ENCODE peak calls at places on chromosomes 7 and 10, in four cellular contexts. One of them, this sample, is unnamed. For H3K4me1, the result is how much of the 10 kb centered on the place peaks cover.

GRCh38 chr10:122632561-122632960 is 67.1 kb downstream of the C10orf120 start:
- DNase-seq in uterus: no peak
- DNase-seq in transverse colon: no peak
- DNase-seq in ovary: peak
- DNase-seq in this sample: peak

GRCh38 chr7:156764016-156764669 is 123.6 kb downstream of the RNF32 start:
- DNase-seq in uterus: peak
- DNase-seq in transverse colon: peak
- DNase-seq in ovary: peak
- DNase-seq in this sample: no peak

GRCh38 chr7:150845471-150845870 is 6.8 kb upstream of the AOC1 start:
- DNase-seq in uterus: no peak
- DNase-seq in transverse colon: peak
- DNase-seq in ovary: peak
- DNase-seq in this sample: no peak

GRCh38 chr10:23535381-23535780 is 96.5 kb downstream of the OTUD1 start:
- DNase-seq in uterus: no peak
- DNase-seq in transverse colon: no peak
- DNase-seq in ovary: no peak
- DNase-seq in this sample: no peak

GRCh38 chr7:2824678-2825461 is 19.2 kb downstream of the GNA12 start:
- DNase-seq in uterus: no peak
- DNase-seq in transverse colon: no peak
- DNase-seq in ovary: no peak
- DNase-seq in this sample: no peak

GRCh38 chr10:121518321-121518720 is 79.9 kb downstream of the FGFR2 start:
- DNase-seq in uterus: no peak
- DNase-seq in transverse colon: no peak
- DNase-seq in ovary: no peak
- DNase-seq in this sample: no peak

GRCh38 chr7:46725838-46726237 is 804.8 kb upstream of the IGFBP3 start:
- DNase-seq in uterus: no peak
- DNase-seq in transverse colon: no peak
- DNase-seq in ovary: no peak
- DNase-seq in this sample: no peak

GRCh38 chr10:117967149-117967548 is 79.6 kb downstream of the RAB11FIP2 start:
- DNase-seq in uterus: no peak
- DNase-seq in transverse colon: no peak
- DNase-seq in ovary: no peak
- DNase-seq in this sample: no peak

GRCh38 chr10:46079831-46080585 is 33.9 kb upstream of the MSMB start:
- DNase-seq in uterus: no peak
- DNase-seq in transverse colon: no peak
- DNase-seq in ovary: no peak
- DNase-seq in this sample: no peak

GRCh38 chr7:151813997-151814396 is 62.9 kb downstream of the PRKAG2 start:
- DNase-seq in uterus: no peak
- DNase-seq in transverse colon: no peak
- DNase-seq in ovary: no peak
- DNase-seq in this sample: no peak

GRCh38 chr7:139360210-139360947 is 685 bp downstream of the LUC7L2 start:
- DNase-seq in uterus: peak
- DNase-seq in transverse colon: peak
- DNase-seq in ovary: peak
- DNase-seq in this sample: peak

GRCh38 chr7:154387252-154387651 is 335.1 kb downstream of the DPP6 start:
- DNase-seq in uterus: no peak
- DNase-seq in transverse colon: no peak
- DNase-seq in ovary: no peak
- DNase-seq in this sample: no peak

GRCh38 chr7:47453093-47454056 is 128.5 kb downstream of the TNS3 start:
- DNase-seq in uterus: peak
- DNase-seq in transverse colon: peak
- DNase-seq in ovary: no peak
- DNase-seq in this sample: peak

GRCh38 chr10:130255777-130256176 is 119.6 kb downstream of the GLRX3 start:
- DNase-seq in uterus: no peak
- DNase-seq in transverse colon: no peak
- DNase-seq in ovary: no peak
- DNase-seq in this sample: no peak

GRCh38 chr7:56105508-56105907 is 768 bp downstream of the CHCHD2 start:
- DNase-seq in uterus: no peak
- DNase-seq in transverse colon: peak
- DNase-seq in ovary: no peak
- DNase-seq in this sample: no peak

GRCh38 chr10:106557951-106558733 is 606.4 kb downstream of the SORCS1 start:
- DNase-seq in uterus: no peak
- DNase-seq in transverse colon: no peak
- DNase-seq in ovary: no peak
- DNase-seq in this sample: no peak

GRCh38 chr10:15118615-15119014 is 21.5 kb downstream of the RPP38 start:
- DNase-seq in uterus: no peak
- DNase-seq in transverse colon: no peak
- DNase-seq in ovary: no peak
- DNase-seq in this sample: no peak

GRCh38 chr10:43197834-43198681 is 59.8 kb downstream of the CSGALNACT2 start:
- DNase-seq in uterus: peak
- DNase-seq in transverse colon: no peak
- DNase-seq in ovary: peak
- DNase-seq in this sample: peak

GRCh38 chr10:77613476-77614130 is 24.0 kb downstream of the KCNMA1 start:
- DNase-seq in uterus: no peak
- DNase-seq in transverse colon: no peak
- DNase-seq in ovary: no peak
- DNase-seq in this sample: no peak

GRCh38 chr7:209846-210245 is 17.5 kb downstream of the FAM20C start:
- DNase-seq in uterus: no peak
- DNase-seq in transverse colon: no peak
- DNase-seq in ovary: no peak
- DNase-seq in this sample: no peak

GRCh38 chr10:62754963-62755362 is 49.6 kb upstream of the ADO start:
- DNase-seq in uterus: no peak
- DNase-seq in transverse colon: no peak
- DNase-seq in ovary: no peak
- DNase-seq in this sample: no peak
- TF ChIP-seq CTCF in uterus: no peak
- TF ChIP-seq CTCF in transverse colon: no peak
- TF ChIP-seq CTCF in ovary: no peak
- TF ChIP-seq CTCF in this sample: no peak

GRCh38 chr7:11313801-11314200 is 340.1 kb downstream of the PHF14 start:
- DNase-seq in uterus: no peak
- DNase-seq in transverse colon: no peak
- DNase-seq in ovary: no peak
- DNase-seq in this sample: no peak

GRCh38 chr7:11315687-11316258 is 342.1 kb downstream of the PHF14 start:
- DNase-seq in uterus: no peak
- DNase-seq in transverse colon: no peak
- DNase-seq in ovary: no peak
- DNase-seq in this sample: no peak

GRCh38 chr7:11317766-11318165 is 344.1 kb downstream of the PHF14 start:
- DNase-seq in uterus: no peak
- DNase-seq in transverse colon: no peak
- DNase-seq in ovary: no peak
- DNase-seq in this sample: no peak

GRCh38 chr7:11319491-11320274 is 346.0 kb downstream of the PHF14 start:
- DNase-seq in uterus: no peak
- DNase-seq in transverse colon: no peak
- DNase-seq in ovary: no peak
- DNase-seq in this sample: no peak
- H3K4me1 ChIP-seq in uterus: under half
- H3K4me1 ChIP-seq in transverse colon: under half
- H3K4me1 ChIP-seq in ovary: under half
- H3K4me1 ChIP-seq in this sample: under half

DNA sequence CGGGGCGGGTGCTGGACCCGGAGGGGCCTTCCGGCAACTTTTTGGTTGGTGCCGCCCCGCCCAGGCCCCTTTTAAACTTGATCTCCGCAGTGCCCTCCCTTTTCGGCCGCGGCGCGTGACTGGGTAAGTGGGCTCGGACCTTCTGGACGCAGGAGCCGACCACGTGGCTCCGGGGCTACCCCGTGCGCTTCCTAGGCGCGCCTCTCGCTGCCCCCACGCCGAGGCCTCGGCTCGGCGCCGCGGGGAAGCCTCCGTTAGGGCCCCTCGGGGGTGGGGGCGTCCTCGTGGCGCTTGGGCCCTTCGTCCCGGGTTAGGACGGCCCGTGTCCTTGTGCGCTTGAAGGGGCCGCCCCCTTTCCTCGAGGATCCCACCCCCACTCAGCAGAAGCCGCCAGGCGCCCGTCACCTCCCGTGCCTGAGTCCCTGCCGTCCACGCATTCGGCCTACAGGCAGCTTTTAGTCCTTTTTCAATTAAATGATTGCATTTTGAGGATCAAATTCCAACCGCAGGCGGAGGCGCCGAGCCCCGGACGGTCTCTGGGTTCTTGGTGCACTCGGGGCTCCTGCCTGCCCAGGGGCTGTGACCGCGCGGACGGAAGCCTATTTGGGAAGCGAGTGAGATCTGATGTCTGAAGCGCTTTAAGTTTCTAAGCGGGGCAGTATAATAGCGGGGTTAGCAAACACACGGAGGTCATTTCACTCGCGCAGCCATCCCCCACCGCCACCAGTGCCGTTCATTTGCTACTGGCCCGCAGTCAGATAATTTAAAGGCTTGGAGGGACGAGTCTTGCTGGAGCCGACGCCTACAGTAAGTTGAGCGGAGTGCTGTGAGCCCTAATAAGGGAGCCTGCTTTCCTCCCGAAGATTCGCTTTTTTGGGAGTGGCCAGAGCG is 31.8 kb upstream of the TOMM7 start:
- DNase-seq in uterus: peak
- DNase-seq in transverse colon: peak
- DNase-seq in ovary: peak
- DNase-seq in this sample: peak
- TF ChIP-seq CTCF in uterus: no peak
- TF ChIP-seq CTCF in transverse colon: no peak
- TF ChIP-seq CTCF in ovary: no peak
- TF ChIP-seq CTCF in this sample: no peak

GRCh38 chr10:30438016-30438850 is 4.2 kb downstream of the MAP3K8 start:
- DNase-seq in uterus: no peak
- DNase-seq in transverse colon: no peak
- DNase-seq in ovary: no peak
- DNase-seq in this sample: no peak

GRCh38 chr10:30439931-30440330 is 5.9 kb downstream of the MAP3K8 start:
- DNase-seq in uterus: no peak
- DNase-seq in transverse colon: no peak
- DNase-seq in ovary: no peak
- DNase-seq in this sample: no peak

GRCh38 chr10:30443049-30443448 is 9.1 kb downstream of the MAP3K8 start:
- DNase-seq in uterus: no peak
- DNase-seq in transverse colon: no peak
- DNase-seq in ovary: no peak
- DNase-seq in this sample: no peak

GRCh38 chr10:30445716-30446115 is 11.7 kb downstream of the MAP3K8 start:
- DNase-seq in uterus: no peak
- DNase-seq in transverse colon: no peak
- DNase-seq in ovary: no peak
- DNase-seq in this sample: no peak

DNA sequence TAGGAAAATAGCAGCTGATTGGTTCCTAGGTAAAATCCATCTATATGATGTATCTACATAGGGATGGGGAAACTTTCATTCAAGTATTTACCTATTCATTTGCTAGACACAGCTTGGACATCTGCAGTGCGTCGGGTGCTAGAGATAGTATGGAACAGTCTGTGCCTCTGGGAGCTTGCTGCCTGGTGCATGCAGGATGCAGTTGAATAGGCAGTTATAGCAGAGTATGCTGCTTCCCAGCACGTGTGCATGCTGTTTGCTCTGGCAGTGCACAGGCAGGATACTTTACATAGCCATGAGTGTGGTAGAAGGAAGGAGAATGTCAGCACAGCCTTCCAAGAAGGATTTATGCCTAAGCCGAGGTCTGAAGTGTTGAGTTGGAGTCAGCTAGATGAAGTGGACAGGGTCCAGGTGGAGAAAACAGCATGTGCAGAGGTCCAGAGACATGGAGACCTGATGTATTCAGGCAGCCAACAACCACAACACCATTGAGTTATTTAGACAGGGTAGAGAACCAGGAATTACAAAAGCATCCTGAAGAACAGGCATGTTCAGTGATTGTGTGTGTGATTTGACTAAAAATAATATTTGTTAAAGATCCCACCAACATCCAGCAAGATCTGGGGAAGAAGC is 8.1 kb downstream of the MAP3K8 start:
- DNase-seq in uterus: no peak
- DNase-seq in transverse colon: no peak
- DNase-seq in ovary: no peak
- DNase-seq in this sample: no peak
- H3K4me1 ChIP-seq in uterus: under half
- H3K4me1 ChIP-seq in transverse colon: under half
- H3K4me1 ChIP-seq in ovary: under half
- H3K4me1 ChIP-seq in this sample: half or more

DNA sequence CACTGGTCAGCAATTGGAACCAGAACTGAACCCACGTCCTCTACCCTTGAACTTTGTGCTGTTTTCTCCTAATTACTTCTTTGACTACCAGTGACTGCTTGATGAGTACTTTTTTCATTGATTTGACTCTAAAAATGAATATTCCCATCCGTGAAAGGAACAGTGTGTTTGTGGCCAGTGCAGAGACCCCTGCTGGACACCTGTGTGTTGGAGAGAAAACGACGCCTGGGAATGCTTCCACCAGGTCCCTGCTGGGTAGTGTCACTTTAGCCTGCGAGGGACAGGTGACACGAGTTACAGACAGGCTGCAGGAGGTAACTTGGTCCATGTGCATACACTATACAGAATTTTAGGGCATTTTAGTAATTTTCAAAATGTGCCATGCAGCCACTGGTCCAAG is 6.8 kb upstream of the GJD4 start:
- DNase-seq in uterus: no peak
- DNase-seq in transverse colon: no peak
- DNase-seq in ovary: no peak
- DNase-seq in this sample: no peak
- TF ChIP-seq CTCF in uterus: no peak
- TF ChIP-seq CTCF in transverse colon: peak
- TF ChIP-seq CTCF in ovary: no peak
- TF ChIP-seq CTCF in this sample: peak

DNA sequence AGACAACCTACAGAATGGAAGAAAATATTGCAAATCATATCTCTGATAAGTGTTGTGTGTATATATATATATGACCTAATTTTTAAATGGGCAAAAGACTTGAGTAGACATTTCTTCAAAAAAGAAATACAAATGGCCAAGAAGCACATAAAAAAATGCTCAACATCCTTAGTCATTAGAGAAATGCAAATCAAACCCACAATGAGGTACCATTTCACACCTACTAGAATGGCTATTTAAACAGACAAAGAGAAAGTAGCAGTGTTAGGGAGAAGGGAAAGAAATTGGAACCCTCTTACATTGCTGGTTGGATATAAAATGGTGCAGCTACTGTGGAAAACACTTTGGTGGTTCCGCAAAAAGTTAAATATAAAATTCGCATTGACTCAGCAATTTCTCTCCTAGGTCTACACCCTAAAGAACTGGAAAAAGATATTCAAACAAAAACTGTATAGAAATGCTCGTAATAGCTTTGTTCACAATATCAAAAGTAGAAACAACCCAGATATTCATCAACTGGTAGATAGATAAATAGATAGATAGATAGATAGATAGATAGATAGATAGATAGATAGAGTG is 16.3 kb downstream of the ACSL5 start:
- DNase-seq in uterus: no peak
- DNase-seq in transverse colon: no peak
- DNase-seq in ovary: no peak
- DNase-seq in this sample: no peak
- H3K4me1 ChIP-seq in uterus: under half
- H3K4me1 ChIP-seq in transverse colon: half or more
- H3K4me1 ChIP-seq in ovary: under half
- H3K4me1 ChIP-seq in this sample: under half

This sample was measured in tibial artery.